ENCODE peak calls at places on chromosomes 4 and X, in nine cellular contexts. T, G, A, J, Z, I, Q, B and O are unnamed samples.

GRCh38 chr4:177441061-177441802 is 1.0 kb downstream of the AGA start:
- DNase-seq in T (peak; percentile 35), G (no peak), A (no peak), J (peak; percentile 17), Z (peak; percentile 22), I (no peak), Q (peak; percentile 52), B (peak; percentile 23), O (peak; percentile 87)

GRCh38 chr4:149145803-149146202 is 669.8 kb downstream of the IQCM start:
- DNase-seq in T (no peak), G (no peak), A (no peak), J (no peak), Z (no peak), I (no peak), Q (no peak), B (no peak), O (no peak)

GRCh38 chrX:155435744-155436112 is 22.7 kb downstream of the F8A3 start:
- DNase-seq in T (no peak), G (no peak), A (no peak), J (no peak), Z (no peak), I (no peak), Q (peak; percentile 48), B (no peak), O (no peak)

GRCh38 chr4:189124791-189125190 is 815.9 kb upstream of the FRG1 start:
- DNase-seq in T (no peak), G (no peak), A (no peak), J (no peak), Z (no peak), I (no peak), Q (no peak), B (no peak), O (no peak)

GRCh38 chr4:6343950-6344408 is 74.3 kb downstream of the WFS1 start:
- DNase-seq in T (peak; percentile 85), G (no peak), A (peak; percentile 79), J (no peak), Z (no peak), I (no peak), Q (peak; percentile 34), B (peak; percentile 54), O (no peak)

GRCh38 chr4:183801460-183802168 is 103.5 kb upstream of the STOX2 start:
- DNase-seq in T (no peak), G (no peak), A (no peak), J (no peak), Z (no peak), I (no peak), Q (no peak), B (no peak), O (no peak)

GRCh38 chr4:107312366-107312765 is 276.3 kb upstream of the DKK2 start:
- DNase-seq in T (no peak), G (no peak), A (no peak), J (no peak), Z (no peak), I (no peak), Q (no peak), B (no peak), O (no peak)

GRCh38 chr4:107094332-107094731 is 58.2 kb upstream of the DKK2 start:
- DNase-seq in T (no peak), G (peak; percentile 50), A (peak; percentile 32), J (no peak), Z (no peak), I (no peak), Q (no peak), B (peak; percentile 1), O (peak; percentile 21)

GRCh38 chrX:1093112-1093511 is 119.3 kb downstream of the CRLF2 start:
- DNase-seq in T (no peak), G (no peak), A (no peak), J (no peak), Z (no peak), I (no peak), Q (no peak), B (no peak), O (no peak)

GRCh38 chr4:114941522-114941921 is 171.9 kb downstream of the NDST4 start:
- DNase-seq in T (no peak), G (no peak), A (no peak), J (no peak), Z (no peak), I (no peak), Q (no peak), B (no peak), O (no peak)

GRCh38 chrX:115561605-115562491 is 874 bp downstream of the PLS3 start:
- DNase-seq in T (peak; percentile 45), G (peak; percentile 52), A (no peak), J (no peak), Z (peak; percentile 77), I (no peak), Q (no peak), B (peak; percentile 4), O (no peak)

GRCh38 chr4:78560296-78560963 is 8.9 kb downstream of the ANXA3 start:
- DNase-seq in T (peak; percentile 71), G (peak; percentile 88), A (peak; percentile 88), J (no peak), Z (no peak), I (no peak), Q (peak; percentile 31), B (no peak), O (no peak)

GRCh38 chrX:119067023-119067739 is 5.6 kb upstream of the CT47C1 start:
- DNase-seq in T (peak; percentile 50), G (peak; percentile 64), A (peak; percentile 26), J (no peak), Z (peak; percentile 44), I (no peak), Q (peak; percentile 62), B (peak; percentile 4), O (peak; percentile 46)

GRCh38 chrX:49840679-49841078 is 11.6 kb downstream of the PAGE4 start:
- DNase-seq in T (peak; percentile 72), G (peak; percentile 46), A (peak; percentile 57), J (peak; percentile 15), Z (peak; percentile 54), I (peak; percentile 17), Q (peak; percentile 81), B (peak; percentile 83), O (peak; percentile 43)

GRCh38 chrX:134520860-134521390 is 61.0 kb downstream of the HPRT1 start:
- DNase-seq in T (peak; percentile 82), G (peak; percentile 78), A (peak; percentile 51), J (no peak), Z (peak; percentile 61), I (no peak), Q (peak; percentile 67), B (peak; percentile 34), O (peak; percentile 75)

GRCh38 chr4:146333187-146333894 is 119.0 kb downstream of the REELD1 start:
- DNase-seq in T (peak; percentile 18), G (no peak), A (no peak), J (peak; percentile 59), Z (no peak), I (no peak), Q (no peak), B (peak; percentile 7), O (peak; percentile 2)

GRCh38 chr4:24210332-24210902 is 320.6 kb upstream of the PPARGC1A start:
- DNase-seq in T (peak; percentile 62), G (no peak), A (no peak), J (no peak), Z (no peak), I (no peak), Q (no peak), B (no peak), O (peak; percentile 43)

GRCh38 chr4:25969374-25969773 is 55.4 kb downstream of the SMIM20 start:
- DNase-seq in T (no peak), G (no peak), A (no peak), J (no peak), Z (no peak), I (no peak), Q (peak; percentile 23), B (no peak), O (no peak)
- H3K4me3 ChIP-seq in T (no peak overlapping the region), G (no peak overlapping the region), A (no peak overlapping the region), J (no peak overlapping the region), Z (no peak overlapping the region), I (no peak overlapping the region), Q (no peak overlapping the region), B (no peak overlapping the region), O (no peak overlapping the region)

DNA sequence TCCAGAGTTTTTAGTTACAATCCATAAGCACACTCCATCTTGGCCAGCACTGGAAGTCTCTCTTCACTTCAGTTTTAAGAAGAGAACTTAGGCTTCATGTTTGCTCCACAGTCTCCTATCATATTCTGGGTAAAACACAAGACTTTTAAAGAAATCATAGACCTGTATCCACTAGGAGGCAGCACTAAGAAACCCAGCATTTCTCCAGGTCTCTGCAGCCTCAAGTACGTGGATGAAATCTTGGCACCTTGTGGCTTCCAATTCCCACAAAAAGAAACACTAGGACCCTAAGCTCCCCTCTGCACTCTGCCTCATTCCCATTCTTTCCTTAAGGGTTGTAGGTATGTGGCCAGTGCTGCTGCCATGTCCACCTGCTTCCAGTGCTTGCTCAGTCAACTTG is 367.3 kb upstream of the CASK start:
- DNase-seq in T (peak; percentile 21), G (peak; percentile 1), A (peak; percentile 6), J (no peak), Z (no peak), I (no peak), Q (no peak), B (peak; percentile 1), O (peak; percentile 3)
- TF ChIP-seq CTCF in T (no peak), G (peak; percentile 6), A (peak; percentile 22), J (no peak), Z (peak; percentile 41), I (no peak), Q (no peak), B (peak; percentile 29), O (peak; percentile 7)

GRCh38 chr4:122783301-122784215 is 43.1 kb upstream of the FGF2 start:
- DNase-seq in T (peak; percentile 70), G (peak; percentile 86), A (peak; percentile 54), J (no peak), Z (no peak), I (peak; percentile 95), Q (no peak), B (peak; percentile 37), O (no peak)
- TF ChIP-seq MAX in T (peak; percentile 72), G (no peak), A (no peak), J (no peak), Z (peak; percentile 73), I (peak; percentile 41), Q (no peak), B (no peak), O (no peak)

GRCh38 chr4:54224960-54225670 is 4.0 kb upstream of the PDGFRA start:
- DNase-seq in T (no peak), G (no peak), A (no peak), J (no peak), Z (peak; percentile 27), I (no peak), Q (no peak), B (no peak), O (no peak)
- H3K4me3 ChIP-seq in T (no peak overlapping the region), G (no peak overlapping the region), A (no peak overlapping the region), J (no peak overlapping the region), Z (no peak overlapping the region), I (peak overlapping the region; percentile 42), Q (no peak overlapping the region), B (no peak overlapping the region), O (no peak overlapping the region)

GRCh38 chrX:71622347-71623104 is 4.2 kb upstream of the CXCR3 start:
- DNase-seq in T (peak; percentile 20), G (peak; percentile 67), A (peak; percentile 19), J (peak; percentile 68), Z (peak; percentile 35), I (no peak), Q (peak; percentile 44), B (peak; percentile 58), O (peak; percentile 78)
- TF ChIP-seq CTCF in T (no peak), G (peak; percentile 36), A (no peak), J (no peak), Z (peak; percentile 11), I (no peak), Q (peak; percentile 21), B (peak; percentile 31), O (peak; percentile 8)